ENCODE peak calls at places on chromosomes 5 and 9, in ten cellular contexts. K is HFFc6; N is activated CD8-positive, alpha-beta T cell treated with anti-CD3 and anti-CD28 coated beads, Interleukin-2, amount 10 ng/mL, durations not matched to agents 7 days and 5 days; J is AG09319; F is COR-L47; T is posterior vena cava; I is AG20443; E is GM23248; L is naive thymus-derived CD4-positive, alpha-beta T cell; C is AG10803. X is an unnamed sample.

GRCh38 chr5:142960309-142960696 is 190.1 kb downstream of the ARHGAP26 start:
- DNase-seq in L (no peak), J (peak; percentile 15), I (peak; percentile 58), C (peak; percentile 66), F (no peak), K (peak; percentile 90), N (no peak), T (no peak), E (peak; percentile 89), X (no peak)

GRCh38 chr5:83516962-83517750 is 45.6 kb downstream of the VCAN start:
- DNase-seq in T (no peak), K (no peak), N (no peak), C (peak; percentile 35), J (no peak), L (no peak), F (no peak), E (peak; percentile 34), I (peak; percentile 15), X (no peak)

GRCh38 chr5:176144508-176144907 is 93.7 kb upstream of the SIMC1 start:
- DNase-seq in K (no peak), T (no peak), C (no peak), J (no peak), I (no peak), F (no peak), E (no peak), L (no peak), N (no peak), X (no peak)

GRCh38 chr5:179194941-179195381 is 134.8 kb downstream of the ZNF354C start:
- DNase-seq in C (no peak), F (no peak), E (no peak), K (no peak), J (no peak), N (no peak), L (no peak), T (peak; percentile 70), I (no peak), X (no peak)

GRCh38 chr9:130731355-130731754 is 37.8 kb downstream of the EXOSC2 start:
- DNase-seq in L (no peak), E (no peak), J (no peak), I (no peak), F (peak; percentile 50), T (no peak), K (no peak), C (no peak), N (no peak), X (no peak)

GRCh38 chr5:20128346-20128745 is 140.3 kb upstream of the CDH18 start:
- DNase-seq in L (no peak), C (no peak), K (no peak), N (no peak), I (no peak), T (no peak), F (no peak), J (no peak), E (no peak), X (no peak)

GRCh38 chr9:132794730-132795380 is 83.2 kb downstream of the AK8 start:
- DNase-seq in E (no peak), I (no peak), T (no peak), F (peak; percentile 14), C (no peak), N (no peak), L (no peak), J (no peak), K (no peak), X (no peak)

GRCh38 chr5:161847896-161848510 is at the start of gene GABRA1:
- DNase-seq in K (no peak), I (peak; percentile 5), N (no peak), L (no peak), E (peak; percentile 0), C (no peak), F (no peak), T (no peak), J (no peak), X (no peak)

GRCh38 chr9:131627846-131628820 is 82.8 kb downstream of the PRRT1B start:
- DNase-seq in E (no peak), L (peak; percentile 43), I (peak; percentile 35), T (no peak), C (no peak), K (no peak), N (peak; percentile 65), F (no peak), J (no peak), X (peak; percentile 26)

GRCh38 chr5:161089569-161089968 is 237.6 kb upstream of the ATP10B start:
- DNase-seq in K (no peak), C (no peak), L (no peak), T (no peak), F (no peak), E (no peak), N (no peak), J (no peak), I (no peak), X (no peak)

GRCh38 chr5:119083679-119084078 is 12.8 kb downstream of the DMXL1 start:
- DNase-seq in J (no peak), C (no peak), I (no peak), E (no peak), F (no peak), K (no peak), N (no peak), L (no peak), T (no peak), X (no peak)

GRCh38 chr5:113089653-113090335 is 113.2 kb downstream of the DCP2 start:
- DNase-seq in C (peak; percentile 13), K (peak; percentile 32), E (peak; percentile 11), I (peak; percentile 27), N (no peak), F (no peak), T (no peak), J (no peak), L (no peak), X (no peak)

GRCh38 chr5:108521841-108522506 is 140.1 kb upstream of the FBXL17 start:
- DNase-seq in F (peak; percentile 43), N (peak; percentile 24), C (peak; percentile 68), K (peak; percentile 42), T (no peak), J (peak; percentile 30), L (no peak), I (peak; percentile 61), E (peak; percentile 73), X (no peak)

GRCh38 chr5:104659497-104659896 is 1096.9 kb upstream of the NUDT12 start:
- DNase-seq in F (no peak), C (no peak), L (no peak), E (no peak), I (no peak), K (no peak), T (no peak), N (no peak), J (no peak), X (no peak)

GRCh38 chr5:139745121-139745799 is 50.3 kb upstream of the PSD2 start:
- DNase-seq in L (peak; percentile 45), J (peak; percentile 36), K (peak; percentile 49), C (peak; percentile 79), F (peak; percentile 44), I (peak; percentile 91), T (peak; percentile 97), N (no peak), E (peak; percentile 96), X (no peak)

GRCh38 chr5:133163839-133164238 is 112.0 kb downstream of the HSPA4 start:
- DNase-seq in F (no peak), T (no peak), K (no peak), L (no peak), J (no peak), C (no peak), N (no peak), E (no peak), I (no peak), X (no peak)

GRCh38 chr9:136722969-136723356 is 10.6 kb downstream of the DIPK1B start:
- DNase-seq in F (no peak), J (no peak), T (no peak), K (no peak), L (no peak), C (no peak), I (no peak), E (no peak), N (no peak), X (no peak)

GRCh38 chr5:139146809-139147742 is 51.1 kb downstream of the SIL1 start:
- DNase-seq in F (no peak), N (no peak), L (no peak), I (no peak), T (no peak), E (no peak), K (peak; percentile 3), J (no peak), C (peak; percentile 15), X (no peak)

X was measured in effector CD8-positive, alpha-beta T cell.